ENCODE peak calls at places on chromosome 11, in five cellular contexts. One of them, this sample, is unnamed.

GRCh38 chr11:69391192-69392103 is 90.0 kb upstream of the LINC01488 start:
- DNase-seq in stimulated activated CD4-positive, alpha-beta T cell treated with anti-CD3 and anti-CD28 coated beads, Interleukin-15, amount 100 ng/mL, for 1 hour: no peak
- DNase-seq in iPS DF 19.7: no peak
- DNase-seq in NAMALWA: no peak
- DNase-seq in COR-L47: no peak
- DNase-seq in this sample: no peak

GRCh38 chr11:40281055-40281580 is 1178.3 kb downstream of the LRRC4C start:
- DNase-seq in stimulated activated CD4-positive, alpha-beta T cell treated with anti-CD3 and anti-CD28 coated beads, Interleukin-15, amount 100 ng/mL, for 1 hour: no peak
- DNase-seq in iPS DF 19.7: no peak
- DNase-seq in NAMALWA: peak; percentile 3
- DNase-seq in COR-L47: no peak
- DNase-seq in this sample: no peak

GRCh38 chr11:27718346-27718852 is 18.1 kb upstream of the BDNF start:
- DNase-seq in stimulated activated CD4-positive, alpha-beta T cell treated with anti-CD3 and anti-CD28 coated beads, Interleukin-15, amount 100 ng/mL, for 1 hour: no peak
- DNase-seq in iPS DF 19.7: no peak
- DNase-seq in NAMALWA: no peak
- DNase-seq in COR-L47: peak; percentile 27
- DNase-seq in this sample: no peak

GRCh38 chr11:45107051-45107450 is 39.4 kb upstream of the PRDM11 start:
- DNase-seq in stimulated activated CD4-positive, alpha-beta T cell treated with anti-CD3 and anti-CD28 coated beads, Interleukin-15, amount 100 ng/mL, for 1 hour: no peak
- DNase-seq in iPS DF 19.7: no peak
- DNase-seq in NAMALWA: no peak
- DNase-seq in COR-L47: no peak
- DNase-seq in this sample: no peak

GRCh38 chr11:14358729-14359439 is at the start of gene RRAS2:
- DNase-seq in stimulated activated CD4-positive, alpha-beta T cell treated with anti-CD3 and anti-CD28 coated beads, Interleukin-15, amount 100 ng/mL, for 1 hour: peak; percentile 75
- DNase-seq in iPS DF 19.7: no peak
- DNase-seq in NAMALWA: peak; percentile 86
- DNase-seq in COR-L47: peak; percentile 66
- DNase-seq in this sample: peak; percentile 81

GRCh38 chr11:133476570-133477262 is 55.6 kb downstream of the OPCML start:
- DNase-seq in stimulated activated CD4-positive, alpha-beta T cell treated with anti-CD3 and anti-CD28 coated beads, Interleukin-15, amount 100 ng/mL, for 1 hour: no peak
- DNase-seq in iPS DF 19.7: no peak
- DNase-seq in NAMALWA: no peak
- DNase-seq in COR-L47: no peak
- DNase-seq in this sample: no peak

GRCh38 chr11:118916842-118917388 is 8.8 kb downstream of the BCL9L start:
- DNase-seq in stimulated activated CD4-positive, alpha-beta T cell treated with anti-CD3 and anti-CD28 coated beads, Interleukin-15, amount 100 ng/mL, for 1 hour: no peak
- DNase-seq in iPS DF 19.7: no peak
- DNase-seq in NAMALWA: no peak
- DNase-seq in COR-L47: peak; percentile 46
- DNase-seq in this sample: no peak

GRCh38 chr11:117572671-117573070 is 224.3 kb downstream of the DSCAML1 start:
- DNase-seq in stimulated activated CD4-positive, alpha-beta T cell treated with anti-CD3 and anti-CD28 coated beads, Interleukin-15, amount 100 ng/mL, for 1 hour: no peak
- DNase-seq in iPS DF 19.7: no peak
- DNase-seq in NAMALWA: no peak
- DNase-seq in COR-L47: no peak
- DNase-seq in this sample: no peak

GRCh38 chr11:46380340-46381045 is 976 bp upstream of the MDK start:
- DNase-seq in stimulated activated CD4-positive, alpha-beta T cell treated with anti-CD3 and anti-CD28 coated beads, Interleukin-15, amount 100 ng/mL, for 1 hour: peak; percentile 50
- DNase-seq in iPS DF 19.7: no peak
- DNase-seq in NAMALWA: peak; percentile 40
- DNase-seq in COR-L47: no peak
- DNase-seq in this sample: peak; percentile 58

GRCh38 chr11:5665746-5666395 is 19.0 kb downstream of the TRIM5 start:
- DNase-seq in stimulated activated CD4-positive, alpha-beta T cell treated with anti-CD3 and anti-CD28 coated beads, Interleukin-15, amount 100 ng/mL, for 1 hour: no peak
- DNase-seq in iPS DF 19.7: no peak
- DNase-seq in NAMALWA: no peak
- DNase-seq in COR-L47: no peak
- DNase-seq in this sample: no peak

GRCh38 chr11:66934971-66935779 is 23.0 kb downstream of the PC start:
- DNase-seq in stimulated activated CD4-positive, alpha-beta T cell treated with anti-CD3 and anti-CD28 coated beads, Interleukin-15, amount 100 ng/mL, for 1 hour: no peak
- DNase-seq in iPS DF 19.7: no peak
- DNase-seq in NAMALWA: no peak
- DNase-seq in COR-L47: no peak
- DNase-seq in this sample: no peak

GRCh38 chr11:130314184-130314748 is 451 bp downstream of the ZBTB44 start:
- DNase-seq in stimulated activated CD4-positive, alpha-beta T cell treated with anti-CD3 and anti-CD28 coated beads, Interleukin-15, amount 100 ng/mL, for 1 hour: peak; percentile 58
- DNase-seq in iPS DF 19.7: no peak
- DNase-seq in NAMALWA: no peak
- DNase-seq in COR-L47: peak; percentile 72
- DNase-seq in this sample: peak; percentile 72

GRCh38 chr11:47163198-47163597 is 13.5 kb downstream of the ARFGAP2 start:
- DNase-seq in stimulated activated CD4-positive, alpha-beta T cell treated with anti-CD3 and anti-CD28 coated beads, Interleukin-15, amount 100 ng/mL, for 1 hour: no peak
- DNase-seq in iPS DF 19.7: no peak
- DNase-seq in NAMALWA: no peak
- DNase-seq in COR-L47: no peak
- DNase-seq in this sample: no peak

GRCh38 chr11:121067453-121067852 is 33.6 kb upstream of the TECTA start:
- DNase-seq in stimulated activated CD4-positive, alpha-beta T cell treated with anti-CD3 and anti-CD28 coated beads, Interleukin-15, amount 100 ng/mL, for 1 hour: no peak
- DNase-seq in iPS DF 19.7: no peak
- DNase-seq in NAMALWA: no peak
- DNase-seq in COR-L47: peak; percentile 51
- DNase-seq in this sample: no peak

GRCh38 chr11:122207921-122208764 is 92.1 kb upstream of the BLID start:
- DNase-seq in stimulated activated CD4-positive, alpha-beta T cell treated with anti-CD3 and anti-CD28 coated beads, Interleukin-15, amount 100 ng/mL, for 1 hour: no peak
- DNase-seq in iPS DF 19.7: no peak
- DNase-seq in NAMALWA: no peak
- DNase-seq in COR-L47: no peak
- DNase-seq in this sample: no peak

GRCh38 chr11:70508231-70508480 is 109.8 kb downstream of the CTTN start:
- DNase-seq in stimulated activated CD4-positive, alpha-beta T cell treated with anti-CD3 and anti-CD28 coated beads, Interleukin-15, amount 100 ng/mL, for 1 hour: no peak
- DNase-seq in iPS DF 19.7: no peak
- DNase-seq in NAMALWA: no peak
- DNase-seq in COR-L47: no peak
- DNase-seq in this sample: no peak

GRCh38 chr11:69414773-69415187 is 66.7 kb upstream of the LINC01488 start:
- DNase-seq in stimulated activated CD4-positive, alpha-beta T cell treated with anti-CD3 and anti-CD28 coated beads, Interleukin-15, amount 100 ng/mL, for 1 hour: no peak
- DNase-seq in iPS DF 19.7: no peak
- DNase-seq in NAMALWA: no peak
- DNase-seq in COR-L47: no peak
- DNase-seq in this sample: no peak

GRCh38 chr11:2566223-2567025 is 121.6 kb downstream of the KCNQ1 start:
- DNase-seq in stimulated activated CD4-positive, alpha-beta T cell treated with anti-CD3 and anti-CD28 coated beads, Interleukin-15, amount 100 ng/mL, for 1 hour: no peak
- DNase-seq in iPS DF 19.7: no peak
- DNase-seq in NAMALWA: no peak
- DNase-seq in COR-L47: no peak
- DNase-seq in this sample: peak; percentile 23

GRCh38 chr11:117412176-117412575 is 84.5 kb downstream of the CEP164 start:
- DNase-seq in stimulated activated CD4-positive, alpha-beta T cell treated with anti-CD3 and anti-CD28 coated beads, Interleukin-15, amount 100 ng/mL, for 1 hour: no peak
- DNase-seq in iPS DF 19.7: no peak
- DNase-seq in NAMALWA: no peak
- DNase-seq in COR-L47: no peak
- DNase-seq in this sample: no peak

GRCh38 chr11:112162761-112163669 is 879 bp downstream of the IL18 start:
- DNase-seq in stimulated activated CD4-positive, alpha-beta T cell treated with anti-CD3 and anti-CD28 coated beads, Interleukin-15, amount 100 ng/mL, for 1 hour: no peak
- DNase-seq in iPS DF 19.7: no peak
- DNase-seq in NAMALWA: no peak
- DNase-seq in COR-L47: no peak
- DNase-seq in this sample: peak; percentile 43

GRCh38 chr11:63919267-63920125 is 2.5 kb upstream of the RCOR2 start:
- DNase-seq in stimulated activated CD4-positive, alpha-beta T cell treated with anti-CD3 and anti-CD28 coated beads, Interleukin-15, amount 100 ng/mL, for 1 hour: no peak
- DNase-seq in iPS DF 19.7: no peak
- DNase-seq in NAMALWA: no peak
- DNase-seq in COR-L47: no peak
- DNase-seq in this sample: no peak

GRCh38 chr11:71189768-71190315 is 62.5 kb downstream of the SHANK2 start:
- DNase-seq in stimulated activated CD4-positive, alpha-beta T cell treated with anti-CD3 and anti-CD28 coated beads, Interleukin-15, amount 100 ng/mL, for 1 hour: no peak
- DNase-seq in iPS DF 19.7: no peak
- DNase-seq in NAMALWA: no peak
- DNase-seq in COR-L47: no peak
- DNase-seq in this sample: no peak

GRCh38 chr11:124725719-124726105 is 14.0 kb upstream of the NRGN start:
- DNase-seq in stimulated activated CD4-positive, alpha-beta T cell treated with anti-CD3 and anti-CD28 coated beads, Interleukin-15, amount 100 ng/mL, for 1 hour: no peak
- DNase-seq in iPS DF 19.7: no peak
- DNase-seq in NAMALWA: no peak
- DNase-seq in COR-L47: no peak
- DNase-seq in this sample: no peak

GRCh38 chr11:1844221-1845094 is 5.7 kb downstream of the TNNI2 start:
- DNase-seq in stimulated activated CD4-positive, alpha-beta T cell treated with anti-CD3 and anti-CD28 coated beads, Interleukin-15, amount 100 ng/mL, for 1 hour: no peak
- DNase-seq in iPS DF 19.7: no peak
- DNase-seq in NAMALWA: no peak
- DNase-seq in COR-L47: no peak
- DNase-seq in this sample: no peak

GRCh38 chr11:97364047-97364446 is 974.2 kb downstream of the JRKL start:
- DNase-seq in stimulated activated CD4-positive, alpha-beta T cell treated with anti-CD3 and anti-CD28 coated beads, Interleukin-15, amount 100 ng/mL, for 1 hour: no peak
- DNase-seq in iPS DF 19.7: no peak
- DNase-seq in NAMALWA: no peak
- DNase-seq in COR-L47: no peak
- DNase-seq in this sample: no peak

GRCh38 chr11:123193742-123194141 is 1.3 kb downstream of the CLMP start:
- DNase-seq in stimulated activated CD4-positive, alpha-beta T cell treated with anti-CD3 and anti-CD28 coated beads, Interleukin-15, amount 100 ng/mL, for 1 hour: no peak
- DNase-seq in iPS DF 19.7: no peak
- DNase-seq in NAMALWA: no peak
- DNase-seq in COR-L47: no peak
- DNase-seq in this sample: no peak

GRCh38 chr11:12995823-12996222 is 13.3 kb upstream of the RASSF10 start:
- DNase-seq in stimulated activated CD4-positive, alpha-beta T cell treated with anti-CD3 and anti-CD28 coated beads, Interleukin-15, amount 100 ng/mL, for 1 hour: no peak
- DNase-seq in iPS DF 19.7: no peak
- DNase-seq in NAMALWA: no peak
- DNase-seq in COR-L47: no peak
- DNase-seq in this sample: no peak

GRCh38 chr11:123054301-123055065 is 7.5 kb downstream of the HSPA8 start:
- DNase-seq in stimulated activated CD4-positive, alpha-beta T cell treated with anti-CD3 and anti-CD28 coated beads, Interleukin-15, amount 100 ng/mL, for 1 hour: no peak
- DNase-seq in iPS DF 19.7: peak; percentile 42
- DNase-seq in NAMALWA: peak; percentile 88
- DNase-seq in COR-L47: peak; percentile 79
- DNase-seq in this sample: peak; percentile 86

GRCh38 chr11:34405079-34405858 is 33.5 kb upstream of the CAT start:
- DNase-seq in stimulated activated CD4-positive, alpha-beta T cell treated with anti-CD3 and anti-CD28 coated beads, Interleukin-15, amount 100 ng/mL, for 1 hour: no peak
- DNase-seq in iPS DF 19.7: no peak
- DNase-seq in NAMALWA: no peak
- DNase-seq in COR-L47: no peak
- DNase-seq in this sample: peak; percentile 25